ENCODE peak calls at places on chromosomes 13 and 19, in seven cellular contexts. T is transverse colon, B is left lung, H is upper lobe of left lung, V is PC-3, W is esophagus squamous epithelium, R is colonic mucosa. Y is an unnamed sample. For H3K4me1, the result is how much of the 10 kb centered on the place peaks cover.

GRCh38 chr19:11278670-11279069 is 16.3 kb upstream of the DOCK6 start:
- DNase-seq in T (no peak), B (no peak), H (no peak), V (no peak), W (no peak), R (no peak), Y (no peak)

GRCh38 chr19:40610396-40611064 is 9.4 kb downstream of the LTBP4 start:
- DNase-seq in T (peak), B (peak), H (peak), V (no peak), W (no peak), R (peak), Y (peak)

GRCh38 chr19:46082728-46083050 is 41.8 kb downstream of the IGFL3 start:
- DNase-seq in T (no peak), B (no peak), H (no peak), V (peak), W (no peak), R (no peak), Y (no peak)

GRCh38 chr13:52642131-52642530 is at the start of gene HNRNPA1L2:
- DNase-seq in T (no peak), B (no peak), H (no peak), V (no peak), W (no peak), R (no peak), Y (no peak)

GRCh38 chr13:51590966-51591627 is 6.8 kb downstream of the WDFY2 start:
- DNase-seq in T (no peak), B (no peak), H (peak), V (peak), W (no peak), R (no peak), Y (peak)

GRCh38 chr13:32901994-32902780 is 114.0 kb upstream of the KL start:
- DNase-seq in T (no peak), B (no peak), H (no peak), V (no peak), W (no peak), R (no peak), Y (no peak)

GRCh38 chr13:95530178-95530577 is 22.3 kb upstream of the CLDN10 start:
- DNase-seq in T (no peak), B (peak), H (peak), V (peak), W (no peak), R (no peak), Y (peak)

GRCh38 chr13:28320884-28321574 is 173.9 kb downstream of the FLT1 start:
- DNase-seq in T (no peak), B (no peak), H (no peak), V (peak), W (no peak), R (no peak), Y (no peak)

GRCh38 chr19:3771906-3772450 is at the start of gene RAX2:
- DNase-seq in T (no peak), B (no peak), H (no peak), V (no peak), W (no peak), R (no peak), Y (no peak)

GRCh38 chr19:51587264-51588191 is 16.4 kb downstream of the ZNF175 start:
- DNase-seq in T (no peak), B (no peak), H (no peak), V (no peak), W (no peak), R (no peak), Y (no peak)

GRCh38 chr13:56886398-56886797 is 254.3 kb upstream of the PRR20A start:
- DNase-seq in T (no peak), B (no peak), H (no peak), V (no peak), W (no peak), R (no peak), Y (no peak)

GRCh38 chr19:15448014-15448777 is 1.6 kb downstream of the WIZ start:
- DNase-seq in T (no peak), B (no peak), H (no peak), V (no peak), W (no peak), R (no peak), Y (no peak)

GRCh38 chr19:18333680-18334079 is 6.7 kb upstream of the PGPEP1 start:
- DNase-seq in T (no peak), B (no peak), H (no peak), V (no peak), W (no peak), R (no peak), Y (no peak)

GRCh38 chr19:17944301-17944700 is 11.5 kb downstream of the CCDC124 start:
- DNase-seq in T (no peak), B (no peak), H (no peak), V (peak), W (no peak), R (no peak), Y (no peak)

GRCh38 chr19:21848706-21849105 is 12.7 kb upstream of the ZNF43 start:
- DNase-seq in T (no peak), B (peak), H (no peak), V (peak), W (no peak), R (no peak), Y (no peak)

GRCh38 chr19:43672061-43672679 is 2.2 kb upstream of the PLAUR start:
- DNase-seq in T (no peak), B (no peak), H (no peak), V (no peak), W (no peak), R (no peak), Y (no peak)

GRCh38 chr19:18417250-18418033 is 1.8 kb upstream of the SSBP4 start:
- DNase-seq in T (peak), B (peak), H (peak), V (peak), W (no peak), R (peak), Y (peak)

GRCh38 chr13:69946443-69946955 is 161.1 kb upstream of the ATXN8OS start:
- DNase-seq in T (no peak), B (no peak), H (no peak), V (no peak), W (no peak), R (no peak), Y (no peak)

GRCh38 chr19:38452430-38453366 is 19.2 kb downstream of the RYR1 start:
- DNase-seq in T (no peak), B (no peak), H (no peak), V (peak), W (no peak), R (peak), Y (no peak)

GRCh38 chr19:17953869-17954268 is 13.0 kb upstream of the KCNN1 start:
- DNase-seq in T (no peak), B (no peak), H (no peak), V (no peak), W (no peak), R (no peak), Y (no peak)

GRCh38 chr19:55484571-55485438 is at the start of gene NAT14:
- DNase-seq in T (peak), B (no peak), H (peak), V (peak), W (no peak), R (no peak), Y (peak)

GRCh38 chr19:53549354-53549753 is 11.4 kb downstream of the ZNF331 start:
- DNase-seq in T (no peak), B (no peak), H (no peak), V (no peak), W (no peak), R (no peak), Y (no peak)

GRCh38 chr19:53980553-53981407 is 10.7 kb upstream of the CACNG6 start:
- DNase-seq in T (no peak), B (no peak), H (no peak), V (peak), W (no peak), R (peak), Y (no peak)

GRCh38 chr13:73133536-73133935 is 74.7 kb downstream of the KLF5 start:
- DNase-seq in T (peak), B (no peak), H (no peak), V (peak), W (no peak), R (peak), Y (no peak)

GRCh38 chr19:44677019-44677809 is 5.9 kb downstream of the CEACAM19 start:
- DNase-seq in T (no peak), B (no peak), H (no peak), V (peak), W (no peak), R (no peak), Y (no peak)

GRCh38 chr13:107447591-107447990 is 767.7 kb downstream of the LIG4 start:
- DNase-seq in T (no peak), B (no peak), H (no peak), V (no peak), W (no peak), R (no peak), Y (no peak)

GRCh38 chr13:49020328-49020727 is 44.6 kb downstream of the FNDC3A start:
- DNase-seq in T (no peak), B (no peak), H (no peak), V (no peak), W (no peak), R (no peak), Y (no peak)

GRCh38 chr13:112732679-112733078 is 42.8 kb downstream of the ATP11A start:
- DNase-seq in T (no peak), B (no peak), H (no peak), V (no peak), W (no peak), R (no peak), Y (no peak)

GRCh38 chr13:44111701-44112100 is 232.0 kb downstream of the LACC1 start:
- DNase-seq in T (no peak), B (no peak), H (no peak), V (no peak), W (no peak), R (no peak), Y (peak)

GRCh38 chr13:97535619-97536018 is 101.7 kb downstream of the RAP2A start:
- DNase-seq in T (no peak), B (no peak), H (no peak), V (peak), W (no peak), R (no peak), Y (no peak)

GRCh38 chr19:1690570-1691307 is 38.3 kb upstream of the TCF3 start:
- DNase-seq in T (peak), B (no peak), H (no peak), V (peak), W (no peak), R (peak), Y (peak)

GRCh38 chr13:19845758-19846157 is 17.7 kb downstream of the ZMYM5 start:
- DNase-seq in T (no peak), B (no peak), H (no peak), V (peak), W (no peak), R (peak), Y (no peak)

GRCh38 chr13:94115054-94115453 is 364.4 kb downstream of the DCT start:
- DNase-seq in T (no peak), B (no peak), H (no peak), V (peak), W (no peak), R (no peak), Y (no peak)

GRCh38 chr19:17829855-17830566 is 8.7 kb upstream of the INSL3 start:
- DNase-seq in T (peak), B (no peak), H (no peak), V (peak), W (no peak), R (peak), Y (no peak)

GRCh38 chr19:2089001-2089711 is 7.0 kb downstream of the MOB3A start:
- DNase-seq in T (no peak), B (no peak), H (no peak), V (peak), W (no peak), R (no peak), Y (no peak)

GRCh38 chr19:37218592-37218935 is 550 bp downstream of the ZNF383 start:
- DNase-seq in T (no peak), B (no peak), H (no peak), V (no peak), W (no peak), R (no peak), Y (no peak)

GRCh38 chr13:102141625-102142472 is 260.0 kb downstream of the FGF14 start:
- DNase-seq in T (no peak), B (no peak), H (no peak), V (peak), W (no peak), R (no peak), Y (no peak)

GRCh38 chr19:392375-392970 is 16.5 kb downstream of the C2CD4C start:
- DNase-seq in T (no peak), B (peak), H (peak), V (no peak), W (no peak), R (no peak), Y (no peak)

GRCh38 chr13:73782781-73783180 is 351.4 kb downstream of the KLF12 start:
- DNase-seq in T (no peak), B (no peak), H (no peak), V (no peak), W (no peak), R (no peak), Y (no peak)

GRCh38 chr13:43368003-43368402 is 344.6 kb downstream of the DNAJC15 start:
- DNase-seq in T (no peak), B (no peak), H (no peak), V (no peak), W (no peak), R (no peak), Y (no peak)

DNA sequence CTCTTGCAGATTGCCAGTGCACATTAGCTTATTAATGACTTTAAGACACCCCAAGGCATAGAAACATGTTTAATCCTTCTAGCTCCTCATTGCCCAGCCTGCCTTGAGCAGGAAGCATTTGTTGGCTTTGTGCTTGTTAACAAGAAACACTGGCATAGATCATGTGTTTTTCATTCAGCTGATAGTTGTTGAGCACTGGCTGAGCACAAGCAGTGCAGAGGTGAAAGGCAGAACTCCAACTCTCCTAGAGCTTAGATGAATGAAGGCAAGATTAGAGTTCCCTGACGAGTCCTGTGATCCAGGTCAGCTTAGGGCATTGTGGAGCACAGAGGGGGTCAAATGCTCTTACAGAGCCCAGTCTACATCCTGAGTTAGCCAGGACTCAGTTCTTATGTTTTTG is 101.0 kb downstream of the WASF3 start:
- DNase-seq in T (no peak), B (no peak), H (no peak), V (no peak), W (no peak), R (no peak), Y (no peak)
- H3K4me1 ChIP-seq in T (under half), B (under half), H (under half), V (under half), W (under half), R (under half), Y (under half)

GRCh38 chr19:32945260-32945659 is 26.5 kb downstream of the CEP89 start:
- DNase-seq in T (no peak), B (no peak), H (no peak), V (no peak), W (no peak), R (no peak), Y (no peak)
- TF ChIP-seq CTCF in T (no peak), B (no peak), H (no peak), V (no peak), W (no peak), R (no peak), Y (no peak)

DNA sequence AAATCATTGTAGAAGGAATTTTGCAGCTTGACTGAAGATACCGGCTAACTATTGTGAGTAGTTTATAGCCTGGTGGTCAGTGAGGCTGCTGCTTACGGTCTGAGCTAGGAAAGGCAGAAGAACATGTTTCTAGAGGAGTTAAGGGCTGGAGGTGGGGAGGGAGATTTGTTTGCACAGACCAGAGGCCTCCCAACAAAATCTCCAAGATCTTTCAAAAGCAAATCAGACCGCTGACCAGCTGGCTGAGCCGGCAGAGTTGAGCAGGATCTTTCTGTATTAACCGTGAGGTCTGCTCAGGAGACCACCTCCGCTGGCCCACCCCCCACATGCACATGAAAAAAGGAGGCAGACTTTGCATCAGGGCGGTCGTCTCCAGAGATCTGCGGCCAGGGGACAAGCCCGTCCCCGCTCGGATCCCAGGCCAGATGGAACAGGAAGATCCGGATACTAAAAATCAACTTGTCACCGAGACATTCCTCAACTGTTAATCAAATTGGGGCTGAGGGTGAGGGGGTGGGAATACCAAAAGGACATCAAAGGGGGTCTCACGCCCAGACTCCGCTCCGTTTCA is 318.8 kb downstream of the ZNF536 start:
- DNase-seq in T (no peak), B (no peak), H (no peak), V (no peak), W (no peak), R (no peak), Y (no peak)
- H3K4me1 ChIP-seq in T (under half), B (under half), H (under half), V (under half), W (under half), R (under half), Y (under half)

GRCh38 chr19:42601811-42602443 is 7.2 kb upstream of the CEACAM8 start:
- DNase-seq in T (no peak), B (no peak), H (no peak), V (peak), W (no peak), R (no peak), Y (no peak)

GRCh38 chr19:42595550-42596172 is 937 bp upstream of the CEACAM8 start:
- DNase-seq in T (no peak), B (no peak), H (no peak), V (no peak), W (no peak), R (no peak), Y (no peak)

GRCh38 chr19:42594617-42595489 is at the start of gene CEACAM8:
- DNase-seq in T (no peak), B (no peak), H (peak), V (no peak), W (no peak), R (no peak), Y (no peak)

GRCh38 chr19:42596391-42597071 is 1.8 kb upstream of the CEACAM8 start:
- DNase-seq in T (peak), B (no peak), H (peak), V (peak), W (no peak), R (peak), Y (peak)
- TF ChIP-seq CTCF in T (peak), B (peak), H (peak), V (peak), W (peak), R (peak), Y (peak)

GRCh38 chr13:30375436-30375835 is 46.9 kb upstream of the UBE2L5 start:
- DNase-seq in T (no peak), B (no peak), H (no peak), V (no peak), W (no peak), R (no peak), Y (no peak)
- H3K4me1 ChIP-seq in T (under half), B (under half), H (under half), V (under half), W (under half), R (under half), Y (under half)

GRCh38 chr19:47623921-47624391 is 15.0 kb downstream of the BICRA start:
- DNase-seq in T (no peak), B (no peak), H (no peak), V (no peak), W (no peak), R (no peak), Y (no peak)
- TF ChIP-seq CTCF in T (no peak), B (no peak), H (no peak), V (no peak), W (no peak), R (no peak), Y (no peak)

DNA sequence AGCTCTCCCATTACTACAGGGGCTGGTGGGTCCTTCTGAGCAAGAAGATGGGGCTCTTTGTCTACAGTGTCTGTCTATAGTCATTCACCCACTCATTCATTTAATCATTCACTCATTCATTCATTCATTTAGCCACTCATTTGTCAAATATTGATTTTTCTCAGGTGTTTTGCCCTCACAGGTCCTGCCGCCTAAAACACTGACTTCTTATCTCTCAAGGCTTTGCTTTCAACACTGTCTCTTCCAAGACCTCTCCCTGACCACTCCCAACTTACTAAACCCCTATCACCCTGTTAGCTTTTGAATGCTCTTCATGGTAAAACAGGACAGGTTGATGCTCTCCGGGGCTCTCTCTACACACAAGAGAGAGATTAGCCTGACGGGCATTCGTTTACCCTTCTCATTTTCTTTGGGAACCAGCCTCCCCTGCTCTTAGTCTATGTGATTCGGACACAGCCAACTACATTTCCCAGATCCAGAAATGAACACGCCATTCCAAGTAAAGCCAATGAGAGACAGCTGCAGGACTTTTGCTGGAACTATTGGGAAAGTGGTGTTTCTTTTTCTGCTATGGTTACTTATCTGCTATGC is 22.7 kb downstream of the FAM187B start:
- DNase-seq in T (no peak), B (no peak), H (no peak), V (no peak), W (no peak), R (no peak), Y (no peak)
- H3K4me1 ChIP-seq in T (under half), B (under half), H (under half), V (under half), W (under half), R (under half), Y (under half)

DNA sequence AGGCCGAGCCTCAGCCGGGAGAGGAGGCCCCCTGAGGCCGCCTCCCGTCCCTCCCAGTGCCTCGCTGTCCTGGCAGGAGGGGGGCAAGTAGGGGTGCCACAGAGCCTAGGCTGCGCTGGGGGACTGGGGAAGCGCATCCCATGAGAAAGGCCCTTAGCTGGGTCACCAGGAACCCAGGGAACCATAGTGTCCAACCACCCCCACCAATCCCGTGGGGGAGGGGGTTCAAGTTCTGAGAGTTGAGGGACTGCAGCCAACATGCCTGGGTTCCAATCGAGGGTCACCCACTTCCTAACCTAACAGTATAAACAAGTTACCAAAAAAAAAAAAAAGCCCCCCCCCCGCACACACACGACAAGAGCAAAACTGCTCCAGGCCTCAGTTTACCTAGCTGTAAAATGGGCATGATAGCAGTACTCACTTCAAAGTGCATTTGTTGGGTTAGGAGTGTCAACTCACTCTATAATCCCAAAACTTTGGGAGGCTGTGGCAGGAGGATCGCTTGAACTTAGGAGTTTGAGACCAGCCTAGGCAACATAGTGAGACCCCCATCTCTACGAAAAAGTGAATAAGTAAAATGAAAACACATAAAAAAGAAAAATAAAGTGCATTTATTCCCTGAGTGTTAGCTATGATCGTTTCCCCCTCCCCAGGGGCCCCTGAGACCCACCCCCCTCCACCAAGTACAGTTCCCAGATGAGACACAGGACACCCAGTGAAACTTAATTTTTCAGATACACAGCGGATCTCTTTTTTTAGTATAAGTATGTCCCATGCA is 28.8 kb upstream of the NANOS3 start:
- DNase-seq in T (no peak), B (no peak), H (no peak), V (no peak), W (no peak), R (no peak), Y (no peak)
- TF ChIP-seq CTCF in T (peak), B (no peak), H (no peak), V (no peak), W (no peak), R (no peak), Y (no peak)

Y was measured in body of pancreas.